ENCODE peak calls at places on chromosomes 7 and 10, in seven cellular contexts. K is mesenchymal stem cell, J is H1, X is IMR-90, V is neuronal stem cell, B is H9, I is mesendoderm. Z is an unnamed sample.
A peak's percentile ranks its signal among the peaks of the same experiment; 100 is the strongest.

GRCh38 chr10:34739915-34740314 is 75.2 kb downstream of the PARD3 start:
- DNase-seq in K (peak; percentile 87), J (peak; percentile 58), X (peak; percentile 91), V (peak; percentile 76), B (peak; percentile 92), I (peak; percentile 95), Z (no peak)

GRCh38 chr7:30564243-30564892 is 30.3 kb upstream of the GARS1 start:
- DNase-seq in K (peak; percentile 81), J (peak; percentile 78), X (peak; percentile 80), V (peak; percentile 87), B (peak; percentile 91), I (peak; percentile 91), Z (peak; percentile 91)

GRCh38 chr10:132639470-132639869 is 101.9 kb downstream of the INPP5A start:
- DNase-seq in K (no peak), J (no peak), X (no peak), V (no peak), B (no peak), I (no peak), Z (no peak)

GRCh38 chr7:29087840-29088169 is 58.5 kb downstream of the CPVL start:
- DNase-seq in K (no peak), J (no peak), X (no peak), V (no peak), B (no peak), I (no peak), Z (no peak)

GRCh38 chr7:28722684-28723083 is 235.4 kb downstream of the TRIL start:
- DNase-seq in K (no peak), J (no peak), X (no peak), V (no peak), B (no peak), I (no peak), Z (no peak)

GRCh38 chr10:86692023-86692514 is 23.8 kb downstream of the LDB3 start:
- DNase-seq in K (no peak), J (no peak), X (no peak), V (no peak), B (no peak), I (no peak), Z (no peak)

GRCh38 chr10:92787557-92788152 is 60.7 kb upstream of the EXOC6 start:
- DNase-seq in K (no peak), J (no peak), X (no peak), V (no peak), B (peak; percentile 72), I (no peak), Z (no peak)

GRCh38 chr10:74320717-74321116 is 169.7 kb downstream of the ADK start:
- DNase-seq in K (no peak), J (no peak), X (no peak), V (no peak), B (no peak), I (no peak), Z (no peak)

GRCh38 chr10:133375357-133376115 is 2.4 kb upstream of the ECHS1 start:
- DNase-seq in K (no peak), J (no peak), X (no peak), V (no peak), B (no peak), I (peak; percentile 54), Z (no peak)

GRCh38 chr10:70619271-70620019 is 16.9 kb upstream of the PRF1 start:
- DNase-seq in K (peak; percentile 35), J (no peak), X (peak; percentile 29), V (no peak), B (no peak), I (peak; percentile 78), Z (peak; percentile 38)

GRCh38 chr10:21953585-21954057 is 49.9 kb downstream of the DNAJC1 start:
- DNase-seq in K (peak; percentile 48), J (no peak), X (peak; percentile 61), V (no peak), B (no peak), I (peak; percentile 66), Z (peak; percentile 52)

GRCh38 chr7:158856883-158857668 is 718 bp downstream of the DYNC2I1 start:
- DNase-seq in K (peak; percentile 16), J (no peak), X (no peak), V (no peak), B (no peak), I (no peak), Z (no peak)

DNA sequence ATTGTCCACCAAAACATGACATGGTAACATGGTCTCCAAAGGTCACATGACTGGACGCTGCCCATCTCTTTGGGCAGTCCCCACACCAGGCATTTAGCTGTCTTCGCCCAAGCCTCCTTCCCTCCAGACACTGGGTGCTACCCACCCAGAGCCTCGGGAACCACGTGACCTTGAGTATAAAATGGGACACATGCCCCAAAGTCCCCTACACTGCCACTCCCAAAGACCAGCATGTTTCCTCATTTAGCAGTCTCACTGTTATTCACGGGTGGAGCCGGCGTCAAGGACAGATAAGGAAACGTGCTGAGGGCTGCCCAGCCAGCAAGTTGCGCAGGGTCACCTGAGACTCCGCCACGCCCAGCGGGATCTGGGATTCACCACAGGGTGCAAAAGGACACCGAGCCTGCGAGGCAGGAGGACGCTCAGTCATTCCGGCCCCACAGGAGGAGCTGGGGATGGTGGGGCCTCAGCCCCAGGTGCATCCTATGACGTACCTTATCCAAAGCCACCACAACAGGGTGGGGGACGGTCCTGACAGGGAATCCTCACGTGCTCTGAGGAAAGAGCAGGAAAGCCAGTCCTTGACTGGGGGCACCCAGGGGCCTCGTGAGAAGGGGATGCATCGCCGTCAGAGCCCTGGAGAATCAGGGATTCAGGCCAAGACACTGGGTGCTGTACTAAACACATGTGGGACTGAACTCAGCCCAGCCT is 226.9 kb downstream of the TNS3 start:
- DNase-seq in K (no peak), J (no peak), X (no peak), V (no peak), B (no peak), I (no peak), Z (peak; percentile 63)
- H3K18ac ChIP-seq in K (no peak overlapping the region), J (no peak overlapping the region), X (no peak overlapping the region), V (no peak overlapping the region), B (no peak overlapping the region), I (no peak overlapping the region), Z (no peak overlapping the region)

DNA sequence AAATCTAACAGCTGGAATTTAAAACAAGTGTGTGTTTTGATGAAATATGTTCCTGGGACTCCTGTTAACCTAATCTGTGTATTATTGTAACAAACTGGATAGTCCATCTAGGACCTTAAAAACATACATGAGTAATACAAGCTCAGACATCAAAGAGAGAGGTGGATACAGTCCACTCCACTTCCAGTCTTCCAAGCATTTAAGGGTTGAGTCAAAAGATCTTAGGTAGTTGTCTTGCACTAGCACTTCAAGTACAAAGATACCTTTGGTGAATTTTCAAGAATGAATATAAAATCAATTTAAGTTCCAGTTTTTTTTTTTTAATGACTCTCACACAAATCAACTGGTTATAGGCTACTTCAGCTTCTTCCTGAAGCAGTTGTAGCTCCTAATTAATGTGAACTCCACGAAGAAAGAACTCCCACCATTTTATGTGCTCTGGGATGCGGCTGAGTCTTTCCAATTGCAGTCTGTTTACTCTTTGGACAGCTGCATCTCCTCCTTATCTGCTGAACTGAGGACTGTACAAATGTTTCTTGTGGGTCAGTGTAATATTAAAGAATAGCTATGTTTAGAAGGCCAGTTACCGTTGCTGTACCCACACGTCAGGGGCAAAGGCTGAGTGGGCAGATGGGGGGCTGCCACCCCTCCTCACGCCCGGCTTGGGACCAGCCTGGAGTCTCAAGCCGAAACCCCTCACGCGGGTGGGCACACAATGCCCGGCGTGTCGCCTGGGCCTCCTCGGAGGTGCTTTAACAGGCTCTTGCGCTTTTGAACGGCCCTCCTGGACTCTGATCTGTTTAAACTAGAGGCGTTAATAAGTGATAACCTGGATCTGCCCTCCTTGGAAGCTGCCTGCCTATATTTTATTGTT is 2.9 kb upstream of the IGF2BP3 start:
- DNase-seq in K (peak; percentile 60), J (no peak), X (no peak), V (peak; percentile 17), B (no peak), I (no peak), Z (no peak)
- H2AK5ac ChIP-seq in K (no peak overlapping the region), J (no peak overlapping the region), X (peak overlapping the region; percentile 66), V (peak overlapping the region; percentile 92), B (no peak overlapping the region), I (peak overlapping the region; percentile 81), Z (peak overlapping the region; percentile 57)

DNA sequence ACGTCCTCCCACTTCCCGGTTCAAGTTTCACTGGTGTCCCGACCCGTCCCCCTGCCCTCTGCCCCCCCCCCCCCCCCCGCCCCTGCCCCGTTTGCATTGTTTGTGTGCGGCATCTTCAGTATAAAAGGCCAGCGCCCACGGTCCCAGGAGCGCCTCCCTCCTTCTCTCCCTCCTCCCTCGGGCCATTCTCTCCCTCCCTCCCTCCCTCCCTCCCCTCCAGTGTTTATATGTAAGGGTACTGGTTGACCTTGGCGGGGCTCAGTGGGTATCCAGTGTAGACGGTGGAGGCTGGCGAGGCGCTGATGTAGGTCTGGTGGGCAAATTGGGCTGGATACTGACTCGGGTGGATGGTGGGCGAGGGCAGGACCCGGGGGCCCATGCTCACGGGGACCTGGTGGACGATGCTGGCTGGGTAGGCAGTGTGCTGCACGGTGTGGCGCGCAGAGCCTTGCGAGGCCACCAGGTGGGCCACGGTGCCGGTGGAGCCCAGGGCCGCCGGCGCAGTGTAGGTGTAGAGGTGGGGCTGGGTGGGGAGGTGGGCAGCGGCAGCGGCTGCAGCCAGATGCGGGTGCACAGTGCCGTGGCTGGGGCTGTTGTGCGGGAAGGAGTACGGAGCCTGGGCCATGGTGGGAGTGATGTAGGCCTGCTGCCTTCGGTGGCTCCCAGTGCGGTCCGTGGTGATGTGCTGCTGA is 49.4 kb downstream of the CLEC2L start:
- DNase-seq in K (no peak), J (no peak), X (no peak), V (no peak), B (peak; percentile 57), I (no peak), Z (no peak)
- H3K18ac ChIP-seq in K (no peak overlapping the region), J (no peak overlapping the region), X (no peak overlapping the region), V (no peak overlapping the region), B (peak overlapping the region; percentile 11), I (no peak overlapping the region), Z (no peak overlapping the region)

DNA sequence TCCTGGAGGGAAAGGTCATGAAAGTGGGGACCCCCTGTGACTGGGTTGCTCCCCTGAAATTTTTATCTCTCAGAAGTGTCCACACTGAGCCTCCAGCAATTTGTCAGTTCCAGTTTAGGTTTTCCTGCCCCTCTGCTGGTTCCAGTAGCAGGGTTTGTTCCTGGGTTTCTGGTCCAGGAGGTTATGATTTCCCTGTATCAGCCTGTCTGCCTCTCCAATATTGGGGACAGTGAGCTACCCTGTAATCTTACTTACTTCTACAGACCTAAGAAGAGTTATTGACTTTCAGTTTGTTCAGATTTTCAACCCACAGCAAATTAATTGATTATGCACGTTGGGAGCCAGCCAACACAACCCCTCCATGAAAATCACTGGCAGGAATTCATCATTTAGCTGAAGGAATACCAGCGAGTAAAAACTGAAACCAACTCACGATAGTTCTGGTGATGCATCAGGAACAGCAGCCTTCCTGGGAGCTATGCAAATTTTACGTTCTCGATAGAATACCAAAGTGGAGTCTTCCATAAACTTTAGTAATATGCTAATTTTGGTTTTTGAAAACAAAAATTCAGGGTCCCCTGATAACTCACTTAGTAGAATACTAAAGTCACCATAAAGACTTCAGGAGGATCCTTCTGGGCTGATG is 31.3 kb upstream of the IL15RA start:
- DNase-seq in K (no peak), J (no peak), X (peak; percentile 32), V (no peak), B (no peak), I (no peak), Z (no peak)
- H2AK5ac ChIP-seq in K (no peak overlapping the region), J (no peak overlapping the region), X (no peak overlapping the region), V (no peak overlapping the region), B (no peak overlapping the region), I (no peak overlapping the region), Z (no peak overlapping the region)

Z was measured in trophoblast cell.